ENCODE peak calls at places on chromosome 12, in eight cellular contexts. Y is GM06990; H is activated CD4-positive, CD25-positive, alpha-beta regulatory T cell; Z is activated T-cell treated with anti-CD3 and anti-CD28 coated beads for 48 hours; G is GM10248; D is central memory CD4-positive, alpha-beta T cell; V is stimulated activated CD8-positive, alpha-beta memory T cell treated with anti-CD3 and anti-CD28 coated beads, Interleukin-7, amount 100 ng/mL, for 1 hour; J is astrocyte of the spinal cord. R is an unnamed sample.

GRCh38 chr12:26647091-26647490 is 185.9 kb downstream of the ITPR2 start:
- DNase-seq in J (peak; percentile 13), V (no peak), H (no peak), G (no peak), Y (no peak), Z (no peak), D (no peak), R (no peak)

GRCh38 chr12:16602412-16602811 is 3.5 kb downstream of the LMO3 start:
- DNase-seq in J (no peak), V (no peak), D (no peak), G (no peak), Z (no peak), H (no peak), Y (no peak), R (no peak)

GRCh38 chr12:65720136-65720535 is 104.1 kb upstream of the HMGA2 start:
- DNase-seq in Z (no peak), Y (no peak), D (no peak), J (peak; percentile 40), V (no peak), G (no peak), H (no peak), R (no peak)

GRCh38 chr12:48788522-48788851 is 402 bp downstream of the ADCY6 start:
- DNase-seq in J (no peak), D (no peak), H (no peak), Y (no peak), Z (no peak), G (no peak), V (no peak), R (no peak)

GRCh38 chr12:108609535-108610335 is 11.9 kb upstream of the TMEM119 start:
- DNase-seq in V (no peak), D (no peak), H (no peak), G (no peak), Y (no peak), J (peak; percentile 84), Z (no peak), R (no peak)

GRCh38 chr12:5022465-5023061 is 21.1 kb upstream of the KCNA5 start:
- DNase-seq in Z (peak; percentile 8), G (peak; percentile 84), J (peak; percentile 25), H (no peak), V (no peak), D (no peak), Y (no peak), R (no peak)

GRCh38 chr12:6404390-6404789 is 20.4 kb downstream of the LTBR start:
- DNase-seq in Z (no peak), G (no peak), J (no peak), V (no peak), H (no peak), Y (no peak), D (no peak), R (no peak)

GRCh38 chr12:116454076-116454475 is 105.1 kb upstream of the MAP1LC3B2 start:
- DNase-seq in J (no peak), H (no peak), Z (no peak), D (no peak), Y (no peak), G (no peak), V (no peak), R (no peak)

GRCh38 chr12:79569679-79570078 is 121.1 kb downstream of the PAWR start:
- DNase-seq in Y (no peak), H (no peak), V (no peak), Z (no peak), D (no peak), G (no peak), J (no peak), R (no peak)

GRCh38 chr12:53093777-53094393 is 3.6 kb upstream of the IGFBP6 start:
- DNase-seq in Y (no peak), Z (no peak), J (no peak), H (no peak), V (no peak), G (no peak), D (no peak), R (no peak)

GRCh38 chr12:131830335-131831020 is 2.3 kb downstream of the MMP17 start:
- DNase-seq in J (peak; percentile 78), D (peak; percentile 23), G (peak; percentile 70), Y (no peak), H (no peak), Z (no peak), V (no peak), R (no peak)

GRCh38 chr12:18296909-18297280 is 35.6 kb downstream of the PIK3C2G start:
- DNase-seq in Z (no peak), J (no peak), D (no peak), G (no peak), Y (no peak), V (no peak), H (no peak), R (no peak)

GRCh38 chr12:58967551-58967950 is 47.2 kb upstream of the LRIG3 start:
- DNase-seq in J (no peak), G (no peak), Y (no peak), Z (no peak), V (no peak), D (no peak), H (no peak), R (no peak)

GRCh38 chr12:55932546-55932919 is 1.6 kb downstream of the DGKA start:
- DNase-seq in H (peak; percentile 26), V (no peak), Z (no peak), Y (no peak), D (peak; percentile 52), J (peak; percentile 28), G (peak; percentile 35), R (no peak)

GRCh38 chr12:110344657-110345056 is 58.9 kb downstream of the ANAPC7 start:
- DNase-seq in J (no peak), Z (no peak), Y (no peak), H (no peak), G (no peak), V (no peak), D (no peak), R (no peak)

GRCh38 chr12:105677672-105678071 is 347.2 kb downstream of the C12orf75 start:
- DNase-seq in Y (no peak), D (no peak), G (no peak), J (no peak), H (no peak), Z (no peak), V (no peak), R (no peak)

GRCh38 chr12:123996581-123996980 is 23.6 kb downstream of the ZNF664 start:
- DNase-seq in J (no peak), D (no peak), Y (no peak), G (no peak), Z (no peak), H (no peak), V (no peak), R (no peak)

GRCh38 chr12:50986961-50987737 is 34.8 kb downstream of the HIGD1C start:
- DNase-seq in J (peak; percentile 64), H (no peak), D (peak; percentile 9), V (no peak), Y (peak; percentile 12), Z (no peak), G (peak; percentile 35), R (no peak)

GRCh38 chr12:124479680-124480468 is 87.5 kb downstream of the NCOR2 start:
- DNase-seq in V (no peak), Z (no peak), Y (no peak), D (no peak), G (no peak), H (no peak), J (no peak), R (no peak)

GRCh38 chr12:96368233-96368632 is 32.0 kb downstream of the CDK17 start:
- DNase-seq in Z (no peak), Y (no peak), J (peak; percentile 39), D (no peak), H (no peak), G (no peak), V (no peak), R (no peak)

GRCh38 chr12:30795660-30796507 is 41.1 kb upstream of the CAPRIN2 start:
- DNase-seq in Y (peak; percentile 49), H (no peak), D (peak; percentile 14), V (peak; percentile 11), Z (peak; percentile 79), G (peak; percentile 74), J (peak; percentile 92), R (no peak)

GRCh38 chr12:4383304-4383865 is 3.9 kb upstream of the FGF23 start:
- DNase-seq in G (no peak), J (no peak), Z (no peak), Y (no peak), H (no peak), V (no peak), D (no peak), R (no peak)

GRCh38 chr12:75641031-75641780 is 129.8 kb upstream of the KRR1 start:
- DNase-seq in G (peak; percentile 70), J (peak; percentile 95), V (peak; percentile 8), Y (peak; percentile 57), D (peak; percentile 5), H (no peak), Z (peak; percentile 23), R (peak; percentile 87)

GRCh38 chr12:65170245-65170881 is 980 bp downstream of the LEMD3 start:
- DNase-seq in J (peak; percentile 50), G (peak; percentile 74), Y (peak; percentile 68), H (peak; percentile 18), Z (peak; percentile 59), V (peak; percentile 25), D (peak; percentile 69), R (no peak)

GRCh38 chr12:3263282-3263681 is 186.1 kb downstream of the TSPAN9 start:
- DNase-seq in Y (no peak), H (no peak), V (no peak), J (no peak), Z (no peak), D (no peak), G (no peak), R (no peak)

GRCh38 chr12:4873947-4874346 is 35.8 kb upstream of the KCNA1 start:
- DNase-seq in Y (no peak), G (no peak), V (no peak), D (no peak), Z (no peak), J (no peak), H (no peak), R (no peak)

GRCh38 chr12:110728628-110729027 is 14.1 kb downstream of the PPP1CC start:
- DNase-seq in G (no peak), V (no peak), Y (no peak), Z (no peak), D (no peak), J (no peak), H (no peak), R (no peak)

GRCh38 chr12:56071648-56072047 is 8.3 kb upstream of the ERBB3 start:
- DNase-seq in V (no peak), G (no peak), D (no peak), Z (no peak), J (no peak), H (no peak), Y (no peak), R (no peak)

GRCh38 chr12:54988402-54989054 is 4.0 kb upstream of the TESPA1 start:
- DNase-seq in J (peak; percentile 32), Z (no peak), D (no peak), Y (peak; percentile 32), V (no peak), G (no peak), H (no peak), R (no peak)

GRCh38 chr12:53214687-53215455 is 7.8 kb upstream of the ITGB7 start:
- DNase-seq in Z (no peak), V (no peak), H (no peak), G (no peak), J (no peak), D (no peak), Y (no peak), R (no peak)

GRCh38 chr12:70724444-70724843 is 87.2 kb upstream of the PTPRB start:
- DNase-seq in J (peak; percentile 4), D (no peak), Z (no peak), Y (no peak), V (no peak), H (no peak), G (no peak), R (no peak)

GRCh38 chr12:4725057-4725456 is 4.9 kb downstream of the GALNT8 start:
- DNase-seq in J (no peak), V (no peak), Z (no peak), G (no peak), D (no peak), Y (no peak), H (no peak), R (no peak)

GRCh38 chr12:78183854-78184253 is 353.2 kb downstream of the NAV3 start:
- DNase-seq in G (no peak), Y (no peak), D (no peak), J (no peak), V (no peak), Z (no peak), H (no peak), R (no peak)

GRCh38 chr12:84638811-84639368 is 273.7 kb downstream of the SLC6A15 start:
- DNase-seq in J (no peak), D (no peak), V (no peak), G (no peak), Z (no peak), H (no peak), Y (no peak), R (no peak)

R was measured in GM12878.